ENCODE peak calls at places on chromosome 3, in nine cellular contexts. O, T, X, Y, A, R, F, D and L are unnamed samples.

GRCh38 chr3:65893631-65894030 is 145.1 kb downstream of the MAGI1 start:
- DNase-seq in O (no peak), T (peak; percentile 12), A (no peak), X (no peak), D (no peak), R (no peak), Y (no peak), F (no peak), L (no peak)

GRCh38 chr3:156151824-156152428 is 31.5 kb downstream of the KCNAB1 start:
- DNase-seq in Y (peak; percentile 11), O (peak; percentile 81), A (peak; percentile 45), R (peak; percentile 81), T (peak; percentile 58), F (peak; percentile 88), D (peak; percentile 61), X (peak; percentile 82), L (peak; percentile 39)

GRCh38 chr3:14540209-14540575 is at the start of gene GRIP2:
- DNase-seq in O (no peak), T (no peak), A (no peak), Y (no peak), F (no peak), R (no peak), D (no peak), X (no peak), L (no peak)

GRCh38 chr3:188860147-188860546 is 311.6 kb upstream of the TPRG1 start:
- DNase-seq in F (peak; percentile 50), R (no peak), O (no peak), Y (no peak), T (peak; percentile 70), X (no peak), A (no peak), D (no peak), L (no peak)

GRCh38 chr3:16028604-16029003 is 145.9 kb upstream of the GALNT15 start:
- DNase-seq in T (peak; percentile 62), A (no peak), R (no peak), Y (no peak), X (no peak), F (peak; percentile 11), O (no peak), D (no peak), L (no peak)

GRCh38 chr3:45772341-45773035 is 23.8 kb downstream of the SLC6A20 start:
- DNase-seq in X (peak; percentile 54), R (no peak), Y (no peak), T (no peak), O (no peak), A (peak; percentile 31), D (no peak), F (no peak), L (peak; percentile 83)

GRCh38 chr3:147915057-147915456 is 505.9 kb downstream of the ZIC1 start:
- DNase-seq in T (no peak), Y (no peak), X (no peak), R (no peak), A (no peak), D (no peak), O (no peak), F (no peak), L (no peak)

GRCh38 chr3:142563491-142563997 is 15.0 kb downstream of the ATR start:
- DNase-seq in O (no peak), D (no peak), A (no peak), X (no peak), T (no peak), Y (no peak), R (no peak), F (no peak), L (no peak)

GRCh38 chr3:78804251-78805037 is 963.4 kb downstream of the ROBO1 start:
- DNase-seq in D (no peak), Y (no peak), R (peak; percentile 4), A (no peak), X (no peak), O (no peak), F (peak; percentile 84), T (no peak), L (no peak)

GRCh38 chr3:161266731-161267150 is 45.6 kb downstream of the NMD3 start:
- DNase-seq in O (no peak), F (peak; percentile 68), Y (no peak), A (no peak), R (no peak), D (no peak), X (no peak), T (peak; percentile 91), L (no peak)

GRCh38 chr3:128328546-128329458 is 137.9 kb downstream of the DNAJB8 start:
- DNase-seq in Y (no peak), T (no peak), D (no peak), F (no peak), A (no peak), R (no peak), X (no peak), O (no peak), L (no peak)

GRCh38 chr3:62727576-62727975 is 147.6 kb downstream of the CADPS start:
- DNase-seq in T (peak; percentile 51), D (no peak), R (no peak), O (no peak), F (peak; percentile 14), A (no peak), Y (no peak), X (no peak), L (no peak)

GRCh38 chr3:113214227-113214626 is 2.9 kb downstream of the BOC start:
- DNase-seq in R (no peak), A (no peak), D (no peak), F (no peak), O (no peak), Y (no peak), T (no peak), X (no peak), L (no peak)

GRCh38 chr3:113212845-113213375 is 1.6 kb downstream of the BOC start:
- DNase-seq in R (no peak), T (no peak), A (no peak), O (no peak), F (no peak), Y (no peak), X (no peak), D (no peak), L (no peak)

GRCh38 chr3:113210608-113211369 is 568 bp upstream of the BOC start:
- DNase-seq in Y (no peak), X (no peak), R (peak; percentile 48), F (peak; percentile 17), O (no peak), A (no peak), D (no peak), T (peak; percentile 4), L (no peak)

GRCh38 chr3:113212155-113212844 is 943 bp downstream of the BOC start:
- DNase-seq in O (no peak), T (peak; percentile 9), R (peak; percentile 34), Y (no peak), X (no peak), A (no peak), D (no peak), F (peak; percentile 30), L (no peak)

GRCh38 chr3:113211370-113212154 is at the start of gene BOC:
- DNase-seq in R (peak; percentile 67), A (no peak), Y (no peak), X (no peak), D (no peak), T (peak; percentile 48), F (peak; percentile 66), O (no peak), L (no peak)
- H3K4me3 ChIP-seq in R (peak within 1 kb of the TSS; percentile 70), A (no peak within 1 kb of the TSS), Y (no peak within 1 kb of the TSS), X (peak within 1 kb of the TSS; percentile 75), D (peak within 1 kb of the TSS; percentile 40), T (peak within 1 kb of the TSS; percentile 69), F (peak within 1 kb of the TSS; percentile 68), O (peak within 1 kb of the TSS; percentile 67), L (peak within 1 kb of the TSS; percentile 15)

GRCh38 chr3:106482436-106482835 is 613.6 kb upstream of the CBLB start:
- DNase-seq in T (no peak), F (peak; percentile 58), Y (no peak), D (no peak), O (no peak), R (no peak), A (no peak), X (no peak), L (no peak)

GRCh38 chr3:106485802-106486201 is 617.0 kb upstream of the CBLB start:
- DNase-seq in O (no peak), X (no peak), A (no peak), F (no peak), D (no peak), T (no peak), R (no peak), Y (no peak), L (no peak)

GRCh38 chr3:106485202-106485601 is 616.4 kb upstream of the CBLB start:
- DNase-seq in Y (no peak), A (no peak), T (no peak), O (no peak), R (no peak), F (no peak), D (no peak), X (no peak), L (no peak)

DNA sequence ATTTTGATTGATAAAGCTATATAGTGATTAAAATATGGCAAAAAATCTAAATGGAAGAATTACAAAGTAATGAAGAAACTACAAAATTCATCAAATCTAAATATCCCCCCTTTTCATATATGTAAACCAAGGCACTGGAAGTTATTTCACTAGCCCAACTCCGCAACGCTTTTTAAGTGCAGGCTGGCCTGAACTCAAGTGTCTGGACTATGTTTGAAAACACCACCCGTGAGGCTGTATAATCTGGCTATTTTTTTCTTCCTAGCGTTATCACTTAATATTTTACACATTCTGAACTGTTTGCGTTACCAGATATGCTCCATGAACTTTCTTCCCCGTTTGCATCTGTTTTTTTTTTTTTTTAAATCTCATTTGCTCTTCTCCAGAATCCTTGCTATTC is 619.5 kb upstream of the CBLB start:
- DNase-seq in X (no peak), A (no peak), O (no peak), F (no peak), R (no peak), T (no peak), Y (no peak), D (no peak), L (no peak)
- H3K4me3 ChIP-seq in X (no peak overlapping the region), A (no peak overlapping the region), O (no peak overlapping the region), F (no peak overlapping the region), R (no peak overlapping the region), T (no peak overlapping the region), Y (no peak overlapping the region), D (no peak overlapping the region), L (no peak overlapping the region)

DNA sequence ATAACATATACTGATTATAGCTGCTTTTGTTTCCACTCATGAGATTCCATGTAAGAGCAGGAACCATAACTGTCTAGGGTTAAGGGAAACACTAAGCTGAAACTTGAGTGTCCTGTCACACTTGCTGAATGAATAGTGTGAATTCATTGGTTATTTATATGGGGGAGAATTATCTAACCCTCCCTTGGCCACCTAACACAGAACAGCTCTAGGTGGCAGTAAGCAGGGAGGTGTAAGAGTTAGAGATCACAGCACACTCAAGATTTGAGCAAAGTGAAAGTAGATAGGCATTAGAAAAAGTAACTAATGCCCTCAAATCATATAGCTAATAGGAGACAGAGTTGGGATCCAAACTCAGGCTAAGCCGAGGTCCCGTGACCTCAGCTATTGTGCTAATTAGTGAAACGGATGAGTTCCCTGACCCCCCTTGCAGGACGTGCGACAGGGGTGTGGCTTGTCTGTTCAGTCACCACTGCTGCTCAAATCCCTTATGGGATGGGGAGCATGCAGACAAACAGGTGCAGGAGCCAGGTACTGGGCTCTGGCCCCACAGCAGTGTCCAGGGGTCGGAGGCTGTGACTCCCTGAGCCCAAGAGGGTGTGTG is 27.7 kb upstream of the ANO10 start:
- DNase-seq in D (no peak), X (no peak), A (no peak), F (no peak), O (no peak), R (no peak), Y (no peak), T (no peak), L (no peak)
- H3K4me3 ChIP-seq in D (no peak overlapping the region), X (no peak overlapping the region), A (no peak overlapping the region), F (no peak overlapping the region), O (no peak overlapping the region), R (no peak overlapping the region), Y (no peak overlapping the region), T (no peak overlapping the region), L (no peak overlapping the region)

GRCh38 chr3:193132247-193132646 is 108.8 kb upstream of the PLAAT1 start:
- DNase-seq in T (peak; percentile 40), R (no peak), F (no peak), O (no peak), A (no peak), D (no peak), X (no peak), Y (no peak), L (no peak)
- H3K4me3 ChIP-seq in T (no peak overlapping the region), R (no peak overlapping the region), F (no peak overlapping the region), O (no peak overlapping the region), A (no peak overlapping the region), D (no peak overlapping the region), X (no peak overlapping the region), Y (no peak overlapping the region), L (no peak overlapping the region)